ENCODE peak calls at places on chromosome 16, in eight cellular contexts. X is CD4-positive, CD25-positive, alpha-beta regulatory T cell; V is left lung; I is cardiac muscle cell; P is sigmoid colon; F is heart left ventricle; B is MM.1S; H is thoracic aorta. D is an unnamed sample.
A peak's percentile ranks its signal among the peaks of the same experiment; 100 is the strongest.

GRCh38 chr16:56743840-56744239 is 13.9 kb downstream of the NUP93 start:
- DNase-seq in X (no peak), V (no peak), I (peak; percentile 61), P (no peak), F (peak; percentile 73), B (no peak), H (no peak), D (peak; percentile 92)

GRCh38 chr16:74865922-74866598 is 91.4 kb upstream of the FA2H start:
- DNase-seq in X (no peak), V (no peak), I (peak; percentile 4), P (no peak), F (no peak), B (no peak), H (no peak), D (no peak)

GRCh38 chr16:4800290-4801041 is 2.0 kb downstream of the ROGDI start:
- DNase-seq in X (peak; percentile 14), V (peak; percentile 63), I (no peak), P (no peak), F (peak; percentile 69), B (no peak), H (no peak), D (peak; percentile 92)

GRCh38 chr16:66352304-66352703 is 14.2 kb upstream of the CDH5 start:
- DNase-seq in X (no peak), V (no peak), I (no peak), P (no peak), F (no peak), B (no peak), H (no peak), D (no peak)

GRCh38 chr16:20049831-20050230 is 23.9 kb downstream of the GPR139 start:
- DNase-seq in X (no peak), V (no peak), I (no peak), P (no peak), F (no peak), B (no peak), H (no peak), D (no peak)

GRCh38 chr16:72560617-72561016 is 388.7 kb upstream of the PMFBP1 start:
- DNase-seq in X (no peak), V (no peak), I (peak; percentile 54), P (no peak), F (no peak), B (no peak), H (no peak), D (no peak)

GRCh38 chr16:4339909-4340308 is 11.2 kb downstream of the PAM16 start:
- DNase-seq in X (no peak), V (no peak), I (peak; percentile 71), P (peak; percentile 83), F (no peak), B (no peak), H (no peak), D (peak; percentile 66)

GRCh38 chr16:13793788-13794461 is 126.0 kb upstream of the ERCC4 start:
- DNase-seq in X (no peak), V (no peak), I (no peak), P (peak; percentile 62), F (peak; percentile 29), B (no peak), H (no peak), D (no peak)

GRCh38 chr16:2715519-2715918 is 4.5 kb downstream of the PRSS27 start:
- DNase-seq in X (peak; percentile 77), V (peak; percentile 58), I (peak; percentile 66), P (no peak), F (peak; percentile 63), B (peak; percentile 32), H (no peak), D (peak; percentile 75)

GRCh38 chr16:57636184-57636583 is 7.8 kb downstream of the ADGRG1 start:
- DNase-seq in X (no peak), V (no peak), I (no peak), P (no peak), F (no peak), B (no peak), H (no peak), D (no peak)

GRCh38 chr16:87333101-87333500 is 15.9 kb upstream of the C16orf95 start:
- DNase-seq in X (no peak), V (no peak), I (no peak), P (no peak), F (peak; percentile 15), B (no peak), H (no peak), D (no peak)

GRCh38 chr16:70590722-70591438 is 55.5 kb upstream of the IL34 start:
- DNase-seq in X (no peak), V (no peak), I (no peak), P (no peak), F (no peak), B (no peak), H (no peak), D (peak; percentile 58)
- H3K4me1 ChIP-seq in X (no peaks in the 10 kb centered on the region), V (peaks cover 5% of the 10 kb centered on the region), I (no peaks in the 10 kb centered on the region), P (peaks cover 45% of the 10 kb centered on the region), F (peaks cover 3% of the 10 kb centered on the region), B (no peaks in the 10 kb centered on the region), H (peaks cover 68% of the 10 kb centered on the region), D (peaks cover 63% of the 10 kb centered on the region)

GRCh38 chr16:67393790-67394270 is 532 bp upstream of the TPPP3 start:
- DNase-seq in X (no peak), V (no peak), I (no peak), P (peak; percentile 65), F (peak; percentile 38), B (no peak), H (no peak), D (no peak)

GRCh38 chr16:67395458-67396158 is 2.3 kb upstream of the TPPP3 start:
- DNase-seq in X (no peak), V (no peak), I (no peak), P (peak; percentile 61), F (peak; percentile 42), B (no peak), H (no peak), D (no peak)

GRCh38 chr16:67393111-67393789 is at the start of gene TPPP3:
- DNase-seq in X (peak; percentile 16), V (peak; percentile 90), I (peak; percentile 83), P (peak; percentile 95), F (peak; percentile 95), B (no peak), H (peak; percentile 53), D (peak; percentile 86)

GRCh38 chr16:67395105-67395457 is 1.8 kb upstream of the TPPP3 start:
- DNase-seq in X (no peak), V (no peak), I (no peak), P (no peak), F (no peak), B (no peak), H (no peak), D (no peak)

GRCh38 chr16:67394271-67395104 is 1.2 kb upstream of the TPPP3 start:
- DNase-seq in X (no peak), V (no peak), I (no peak), P (peak; percentile 70), F (peak; percentile 45), B (no peak), H (no peak), D (no peak)
- H3K4me1 ChIP-seq in X (peaks cover 18% of the 10 kb centered on the region), V (peaks cover 80% of the 10 kb centered on the region), I (peaks cover 14% of the 10 kb centered on the region), P (peaks cover 77% of the 10 kb centered on the region), F (peaks cover 5% of the 10 kb centered on the region), B (no peaks in the 10 kb centered on the region), H (peaks cover 28% of the 10 kb centered on the region), D (peaks cover 14% of the 10 kb centered on the region)

GRCh38 chr16:10880609-10881452 is 3.8 kb downstream of the CIITA start:
- DNase-seq in X (no peak), V (peak; percentile 34), I (no peak), P (peak; percentile 27), F (no peak), B (peak; percentile 56), H (no peak), D (no peak)

GRCh38 chr16:10878328-10878643 is 1.3 kb downstream of the CIITA start:
- DNase-seq in X (no peak), V (no peak), I (no peak), P (no peak), F (no peak), B (no peak), H (no peak), D (no peak)

GRCh38 chr16:10878644-10879498 is 1.9 kb downstream of the CIITA start:
- DNase-seq in X (peak; percentile 67), V (peak; percentile 87), I (peak; percentile 32), P (peak; percentile 70), F (peak; percentile 57), B (peak; percentile 85), H (no peak), D (peak; percentile 62)

GRCh38 chr16:10881479-10882030 is 4.6 kb downstream of the CIITA start:
- DNase-seq in X (no peak), V (peak; percentile 27), I (no peak), P (no peak), F (no peak), B (peak; percentile 66), H (no peak), D (no peak)

DNA sequence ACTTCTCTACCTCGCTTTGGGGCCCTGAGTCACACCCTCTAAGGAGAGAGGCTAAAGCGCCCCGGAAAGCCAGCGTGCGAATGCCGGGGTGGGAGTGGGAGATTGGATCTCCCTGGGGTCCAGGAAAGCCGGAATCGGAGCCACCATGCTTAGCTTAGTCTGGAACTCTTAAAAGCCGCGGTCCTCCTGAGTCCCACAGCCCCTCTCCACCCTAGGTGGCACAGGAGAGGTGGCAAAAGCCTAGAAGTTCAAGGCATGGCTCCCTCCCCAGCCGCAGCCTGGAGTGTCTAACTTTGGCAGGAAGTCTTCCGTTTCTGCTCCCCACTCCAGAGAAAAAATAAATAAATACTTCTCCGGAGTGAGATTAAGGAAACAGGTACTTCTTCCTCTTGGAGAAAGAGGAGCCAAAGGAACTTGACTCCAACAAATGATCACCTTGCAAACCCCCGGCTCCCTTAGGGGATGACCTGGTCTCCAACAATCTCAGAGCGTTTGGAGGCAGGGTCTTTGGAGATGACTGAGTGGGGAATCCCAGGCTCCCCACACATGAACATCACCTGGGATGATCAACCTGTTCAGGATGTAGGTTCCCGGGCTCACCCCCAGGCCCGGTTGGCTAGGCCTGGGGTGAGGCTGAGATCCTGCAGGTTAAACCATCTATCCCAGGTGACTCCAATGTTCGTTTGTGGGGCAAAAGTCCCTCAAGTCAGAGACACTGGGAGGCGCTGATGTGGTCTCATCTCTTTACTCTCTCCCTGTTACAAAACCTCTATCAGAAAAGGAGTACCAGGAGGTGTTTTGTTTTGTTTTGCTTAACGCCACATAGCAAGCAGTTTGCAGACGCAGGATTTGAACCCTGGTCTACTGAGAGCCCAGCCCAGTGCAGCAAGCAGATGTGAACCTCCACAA is 2.9 kb downstream of the CIITA start:
- DNase-seq in X (no peak), V (peak; percentile 59), I (no peak), P (no peak), F (no peak), B (no peak), H (no peak), D (no peak)
- H3K4me1 ChIP-seq in X (peaks cover 41% of the 10 kb centered on the region), V (peaks cover 91% of the 10 kb centered on the region), I (no peaks in the 10 kb centered on the region), P (peaks cover 15% of the 10 kb centered on the region), F (no peaks in the 10 kb centered on the region), B (peaks cover 48% of the 10 kb centered on the region), H (peaks cover 18% of the 10 kb centered on the region), D (peaks cover 8% of the 10 kb centered on the region)

GRCh38 chr16:53773881-53774280 is 69.9 kb downstream of the FTO start:
- DNase-seq in X (no peak), V (no peak), I (no peak), P (no peak), F (no peak), B (no peak), H (no peak), D (no peak)
- H3K4me1 ChIP-seq in X (no peaks in the 10 kb centered on the region), V (peaks cover 87% of the 10 kb centered on the region), I (peaks cover 63% of the 10 kb centered on the region), P (peaks cover 53% of the 10 kb centered on the region), F (no peaks in the 10 kb centered on the region), B (peaks cover 4% of the 10 kb centered on the region), H (peaks cover 80% of the 10 kb centered on the region), D (peaks cover 43% of the 10 kb centered on the region)

D was measured in adrenal gland.